ENCODE peak calls at places on chromosomes 2 and 18, in ten cellular contexts. E is H9, L is fibroblast of mammary gland, U is cardiac muscle cell, H is Peyer's patch, Y is vagina, N is HepG2, M is foreskin keratinocyte, Q is prostate gland, I is endothelial cell of umbilical vein. T is an unnamed sample.
A peak's percentile ranks its signal among the peaks of the same experiment; 100 is the strongest.

GRCh38 chr2:62287895-62288589 is 92.1 kb downstream of the B3GNT2 start:
- DNase-seq in M (peak; percentile 80), L (peak; percentile 74), E (no peak), I (no peak), U (peak; percentile 54), Y (no peak), H (no peak), Q (no peak), N (peak; percentile 44), T (no peak)

GRCh38 chr2:10817413-10817812 is 4.8 kb upstream of the PDIA6 start:
- DNase-seq in U (peak; percentile 55), E (peak; percentile 80), Q (no peak), L (no peak), I (no peak), M (no peak), Y (no peak), H (no peak), N (peak; percentile 54), T (no peak)

GRCh38 chr18:68438983-68439382 is 275.9 kb downstream of the TMX3 start:
- DNase-seq in N (no peak), H (no peak), U (no peak), Q (no peak), I (no peak), Y (no peak), E (no peak), M (no peak), L (peak; percentile 92), T (no peak)

GRCh38 chr2:1585635-1586034 is 158.7 kb downstream of the PXDN start:
- DNase-seq in U (no peak), L (no peak), N (no peak), Y (no peak), M (no peak), I (no peak), Q (no peak), H (no peak), E (no peak), T (no peak)

GRCh38 chr2:215032153-215032552 is 106.3 kb downstream of the ABCA12 start:
- DNase-seq in N (no peak), I (no peak), M (no peak), Y (no peak), U (no peak), L (no peak), E (no peak), Q (no peak), H (no peak), T (no peak)

GRCh38 chr2:213199871-213200270 is 48.5 kb upstream of the IKZF2 start:
- DNase-seq in N (peak; percentile 6), E (no peak), Y (no peak), L (peak; percentile 63), Q (no peak), U (no peak), H (no peak), I (no peak), M (no peak), T (no peak)

GRCh38 chr18:13137939-13138821 is 80.4 kb upstream of the LDLRAD4 start:
- DNase-seq in Y (no peak), I (peak; percentile 44), L (peak; percentile 84), Q (no peak), N (peak; percentile 99), U (no peak), E (no peak), M (no peak), H (peak; percentile 79), T (no peak)

GRCh38 chr18:41170346-41170745 is 784.7 kb upstream of the PIK3C3 start:
- DNase-seq in I (peak; percentile 60), E (no peak), Q (no peak), U (no peak), H (no peak), L (no peak), N (no peak), M (no peak), Y (no peak), T (no peak)

GRCh38 chr2:98127229-98127989 is 40.4 kb downstream of the VWA3B start:
- DNase-seq in M (peak; percentile 69), Y (no peak), Q (peak; percentile 24), U (no peak), N (no peak), E (no peak), H (no peak), L (no peak), I (no peak), T (no peak)

GRCh38 chr18:77512152-77512551 is 262.5 kb downstream of the GALR1 start:
- DNase-seq in Y (no peak), H (no peak), U (no peak), L (no peak), N (no peak), M (no peak), I (no peak), Q (no peak), E (no peak), T (no peak)

GRCh38 chr2:1867141-1867540 is 122.8 kb upstream of the PXDN start:
- DNase-seq in U (no peak), I (no peak), E (no peak), Y (no peak), N (no peak), M (no peak), L (no peak), H (no peak), Q (no peak), T (no peak)

GRCh38 chr2:95699201-95699600 is 107.4 kb downstream of the TRIM43 start:
- DNase-seq in E (no peak), M (no peak), N (no peak), L (no peak), I (no peak), U (no peak), Q (no peak), H (no peak), Y (no peak), T (no peak)

GRCh38 chr18:61901334-61901986 is 8.7 kb upstream of the RNF152 start:
- DNase-seq in Y (peak; percentile 88), H (no peak), M (peak; percentile 48), N (peak; percentile 35), I (peak; percentile 74), U (peak; percentile 68), Q (peak; percentile 46), L (peak; percentile 63), E (peak; percentile 79), T (peak; percentile 32)

DNA sequence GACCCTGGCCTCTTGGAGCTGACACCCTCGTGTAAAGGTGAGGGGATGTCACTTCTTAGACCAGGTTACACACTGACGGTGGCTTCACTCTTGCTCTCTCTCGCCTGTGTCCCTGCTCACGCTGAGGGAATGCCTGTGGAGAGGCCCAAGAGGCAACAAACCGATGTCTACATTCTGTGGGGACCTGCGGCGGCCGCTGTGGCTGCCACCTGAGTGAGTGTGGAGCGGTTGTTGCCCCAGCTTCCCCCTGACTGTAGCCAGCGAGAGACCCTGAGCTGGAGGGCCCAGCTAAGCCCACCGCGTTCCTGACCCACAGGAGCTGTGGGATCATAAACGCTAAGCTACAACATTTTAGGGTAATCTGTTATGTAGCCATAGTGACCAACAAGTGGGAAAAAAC is 55.7 kb upstream of the ASAP2 start:
- DNase-seq in M (no peak), Q (no peak), L (no peak), E (no peak), Y (peak; percentile 82), H (no peak), N (no peak), I (no peak), U (no peak), T (no peak)
- TF ChIP-seq CTCF in M (no peak), Q (no peak), L (no peak), E (no peak), Y (no peak), H (no peak), N (no peak), I (no peak), U (no peak), T (no peak)

DNA sequence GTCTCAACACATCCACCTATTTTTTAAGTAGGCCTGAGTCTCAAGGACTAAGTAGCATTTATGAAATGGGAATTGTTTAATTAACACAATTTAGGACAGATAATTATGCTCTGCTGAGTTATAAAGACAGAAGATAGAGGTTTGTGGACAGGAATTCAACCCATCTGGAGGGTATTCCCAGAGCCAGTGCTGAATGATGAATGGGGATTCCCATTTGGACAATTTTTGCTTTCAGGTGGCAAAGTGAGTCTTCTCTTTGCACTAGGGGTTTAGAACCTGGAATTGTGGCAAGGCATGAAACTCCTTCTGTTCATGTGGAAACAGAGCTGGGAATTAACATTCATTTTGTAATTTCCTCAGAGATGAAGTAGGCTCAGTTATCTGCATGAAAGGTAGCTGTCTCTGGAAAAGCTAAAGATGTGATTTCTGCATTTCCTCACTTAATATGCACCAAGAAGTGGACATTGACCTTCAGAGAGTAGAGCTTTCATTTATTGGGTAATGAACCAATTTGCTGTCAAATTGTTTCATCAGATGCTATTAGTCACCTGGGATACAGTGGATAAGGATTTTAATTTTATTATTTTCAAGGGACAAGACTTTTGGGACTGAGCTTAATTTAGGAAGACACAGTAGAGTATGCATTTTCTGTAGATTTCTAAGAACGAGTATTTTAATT is 212.1 kb upstream of the NRXN1 start:
- DNase-seq in H (no peak), U (no peak), I (no peak), N (no peak), M (no peak), Q (no peak), L (no peak), Y (no peak), E (no peak), T (no peak)
- TF ChIP-seq CTCF in H (no peak), U (no peak), I (no peak), N (no peak), M (no peak), Q (no peak), L (no peak), Y (no peak), E (no peak), T (no peak)

GRCh38 chr2:19769513-19769912 is 132.3 kb downstream of the TTC32 start:
- DNase-seq in U (no peak), L (peak; percentile 42), E (no peak), H (no peak), Q (no peak), N (no peak), Y (no peak), M (peak; percentile 15), I (peak; percentile 14), T (no peak)
- TF ChIP-seq CTCF in U (peak; percentile 35), L (peak; percentile 43), E (no peak), H (no peak), Q (peak; percentile 8), N (peak; percentile 9), Y (no peak), M (peak; percentile 59), I (no peak), T (no peak)

GRCh38 chr2:135819211-135819610 is 17.8 kb downstream of the LCT start:
- DNase-seq in E (peak; percentile 65), Q (no peak), I (peak; percentile 16), H (no peak), Y (no peak), M (peak; percentile 23), N (peak; percentile 29), L (peak; percentile 45), U (no peak), T (no peak)
- TF ChIP-seq CTCF in E (peak; percentile 66), Q (no peak), I (no peak), H (no peak), Y (no peak), M (peak; percentile 60), N (peak; percentile 74), L (peak; percentile 53), U (peak; percentile 41), T (peak; percentile 17)

T was measured in progenitor cell of endocrine pancreas.